ENCODE peak calls at places on chromosomes 2 and 18, in six cellular contexts. Q is heart left ventricle; S is CD8-positive, alpha-beta memory T cell; E is endothelial cell; A is NT2/D1; I is CD8-positive, alpha-beta T cell. V is an unnamed sample.
A peak's percentile ranks its signal among the peaks of the same experiment; 100 is the strongest.

GRCh38 chr2:178277741-178278197 is 83.5 kb downstream of the OSBPL6 start:
- DNase-seq in Q (no peak), S (no peak), E (no peak), A (no peak), I (no peak), V (no peak)

GRCh38 chr2:239028253-239028619 is 180.4 kb downstream of the TWIST2 start:
- DNase-seq in Q (no peak), S (no peak), E (no peak), A (no peak), I (no peak), V (no peak)

GRCh38 chr18:48787523-48788151 is 163.1 kb downstream of the SMAD7 start:
- DNase-seq in Q (no peak), S (no peak), E (no peak), A (no peak), I (no peak), V (no peak)

GRCh38 chr18:13605477-13605876 is 120.9 kb downstream of the FAM210A start:
- DNase-seq in Q (no peak), S (no peak), E (no peak), A (no peak), I (no peak), V (no peak)

GRCh38 chr2:23649285-23649684 is 264.3 kb downstream of the KLHL29 start:
- DNase-seq in Q (no peak), S (no peak), E (no peak), A (no peak), I (no peak), V (no peak)

GRCh38 chr2:10873790-10874437 is 37.8 kb upstream of the KCNF1 start:
- DNase-seq in Q (peak; percentile 66), S (no peak), E (no peak), A (no peak), I (no peak), V (no peak)

GRCh38 chr2:140506606-140507005 is 1624.2 kb downstream of the LRP1B start:
- DNase-seq in Q (no peak), S (no peak), E (no peak), A (no peak), I (no peak), V (no peak)

GRCh38 chr2:137411556-137411955 is 552.7 kb upstream of the HNMT start:
- DNase-seq in Q (no peak), S (no peak), E (no peak), A (no peak), I (no peak), V (no peak)

GRCh38 chr2:228545041-228545440 is 363.6 kb upstream of the SPHKAP start:
- DNase-seq in Q (no peak), S (no peak), E (no peak), A (no peak), I (no peak), V (no peak)

GRCh38 chr18:12048010-12048826 is 45.4 kb upstream of the ANKRD62 start:
- DNase-seq in Q (no peak), S (no peak), E (no peak), A (no peak), I (no peak), V (no peak)

GRCh38 chr2:62293490-62294212 is 97.7 kb downstream of the B3GNT2 start:
- DNase-seq in Q (peak; percentile 54), S (no peak), E (peak; percentile 39), A (peak; percentile 89), I (no peak), V (peak; percentile 85)

GRCh38 chr2:182066439-182067061 is 80.9 kb downstream of the PPP1R1C start:
- DNase-seq in Q (no peak), S (no peak), E (no peak), A (no peak), I (no peak), V (peak; percentile 52)

GRCh38 chr2:18910843-18911242 is 321.5 kb upstream of the NT5C1B start:
- DNase-seq in Q (no peak), S (no peak), E (no peak), A (no peak), I (no peak), V (no peak)

GRCh38 chr2:189204322-189204941 is 24.9 kb upstream of the COL5A2 start:
- DNase-seq in Q (no peak), S (no peak), E (no peak), A (no peak), I (no peak), V (no peak)

V was measured in NCI-H69.